ENCODE peak calls at places on chromosomes 7 and 10, in four cellular contexts. C, G, B and T are unnamed samples.

GRCh38 chr7:8260871-8261707 is 878 bp downstream of the ICA1 start:
- DNase-seq in C (no peak), G (peak), B (no peak), T (peak)

GRCh38 chr7:48262606-48263005 is 91.3 kb downstream of the ABCA13 start:
- DNase-seq in C (no peak), G (no peak), B (no peak), T (no peak)

GRCh38 chr10:23096814-23097549 is 1.6 kb downstream of the MSRB2 start:
- DNase-seq in C (peak), G (peak), B (no peak), T (peak)

GRCh38 chr7:48635796-48636195 is 288.6 kb upstream of the CDC14C start:
- DNase-seq in C (no peak), G (no peak), B (no peak), T (no peak)

GRCh38 chr7:33950047-33950714 is 44.8 kb downstream of the BMPER start:
- DNase-seq in C (no peak), G (no peak), B (no peak), T (no peak)

GRCh38 chr7:151351967-151352366 is 10.4 kb downstream of the NUB1 start:
- DNase-seq in C (no peak), G (no peak), B (peak), T (no peak)

GRCh38 chr7:113918946-113919345 is at the start of gene PPP1R3A:
- DNase-seq in C (no peak), G (no peak), B (no peak), T (no peak)

GRCh38 chr10:17031656-17032630 is 97.7 kb downstream of the CUBN start:
- DNase-seq in C (no peak), G (no peak), B (no peak), T (no peak)

GRCh38 chr7:71286336-71286735 is 154.4 kb downstream of the GALNT17 start:
- DNase-seq in C (no peak), G (no peak), B (no peak), T (no peak)

GRCh38 chr7:29139191-29139590 is 7.1 kb downstream of the CPVL start:
- DNase-seq in C (no peak), G (no peak), B (no peak), T (no peak)

GRCh38 chr10:101835406-101835805 is 8.2 kb downstream of the KCNIP2 start:
- DNase-seq in C (no peak), G (no peak), B (no peak), T (no peak)

GRCh38 chr7:148940702-148941597 is 56.9 kb upstream of the EZH2 start:
- DNase-seq in C (peak), G (peak), B (peak), T (peak)

GRCh38 chr10:34207350-34207749 is 607.7 kb downstream of the PARD3 start:
- DNase-seq in C (no peak), G (no peak), B (no peak), T (no peak)

GRCh38 chr7:73671857-73672445 is 4.3 kb downstream of the VPS37D start:
- DNase-seq in C (no peak), G (no peak), B (no peak), T (no peak)

GRCh38 chr7:56079450-56080185 is 13.1 kb downstream of the PHKG1 start:
- DNase-seq in C (peak), G (peak), B (no peak), T (peak)

GRCh38 chr10:110544958-110545537 is 22.4 kb upstream of the SMC3 start:
- DNase-seq in C (peak), G (no peak), B (no peak), T (no peak)

GRCh38 chr10:80133221-80133620 is 691 bp downstream of the PLAC9 start:
- DNase-seq in C (peak), G (no peak), B (no peak), T (no peak)

GRCh38 chr7:75687246-75688088 is 51.3 kb downstream of the HIP1 start:
- DNase-seq in C (no peak), G (no peak), B (no peak), T (no peak)

GRCh38 chr7:1758417-1758858 is 88.4 kb downstream of the ELFN1 start:
- DNase-seq in C (peak), G (peak), B (no peak), T (no peak)

GRCh38 chr7:146366938-146367337 is 250.3 kb downstream of the CNTNAP2 start:
- DNase-seq in C (peak), G (no peak), B (no peak), T (no peak)

GRCh38 chr7:39921505-39922250 is 28.4 kb upstream of the CDK13 start:
- DNase-seq in C (no peak), G (no peak), B (no peak), T (no peak)

GRCh38 chr10:29830526-29831512 is 196.0 kb upstream of the SVIL start:
- DNase-seq in C (no peak), G (no peak), B (no peak), T (no peak)

GRCh38 chr10:32065871-32066270 is 9.6 kb upstream of the KIF5B start:
- DNase-seq in C (peak), G (no peak), B (no peak), T (no peak)

GRCh38 chr10:43074409-43074808 is 2.5 kb upstream of the RET start:
- DNase-seq in C (no peak), G (peak), B (no peak), T (no peak)

GRCh38 chr10:4028027-4028471 is 243.0 kb upstream of the KLF6 start:
- DNase-seq in C (no peak), G (no peak), B (no peak), T (no peak)

GRCh38 chr7:2823124-2823523 is 21.0 kb downstream of the GNA12 start:
- DNase-seq in C (peak), G (no peak), B (no peak), T (no peak)

GRCh38 chr10:118721005-118721876 is 33.5 kb downstream of the CACUL1 start:
- DNase-seq in C (peak), G (no peak), B (peak), T (peak)

GRCh38 chr10:101839421-101840063 is 4.1 kb downstream of the KCNIP2 start:
- DNase-seq in C (peak), G (no peak), B (peak), T (no peak)

GRCh38 chr10:119233821-119234220 is 26.4 kb downstream of the GRK5 start:
- DNase-seq in C (peak), G (no peak), B (no peak), T (peak)

GRCh38 chr7:66952343-66953043 is 31.5 kb downstream of the TMEM248 start:
- DNase-seq in C (peak), G (no peak), B (no peak), T (peak)

GRCh38 chr10:74824184-74825032 is 2.0 kb upstream of the KAT6B start:
- DNase-seq in C (peak), G (peak), B (no peak), T (no peak)

GRCh38 chr10:79970062-79970461 is 21.2 kb upstream of the SFTPD start:
- DNase-seq in C (no peak), G (no peak), B (no peak), T (no peak)